ENCODE peak calls at places on chromosomes 11 and 22, in four cellular contexts. One of them, this sample, is unnamed.

GRCh38 chr22:44920183-44920582 is 89.6 kb downstream of the PHF21B start:
- DNase-seq in AG04450: no peak
- DNase-seq in brain microvascular endothelial cell: no peak
- DNase-seq in left ventricle myocardium inferior: peak; percentile 5
- DNase-seq in this sample: no peak

GRCh38 chr11:117443269-117444186 is 115.9 kb downstream of the CEP164 start:
- DNase-seq in brain microvascular endothelial cell: peak; percentile 26
- DNase-seq in AG04450: no peak
- DNase-seq in left ventricle myocardium inferior: peak; percentile 56
- DNase-seq in this sample: no peak

GRCh38 chr22:31952094-31952401 is 7.7 kb downstream of the YWHAH start:
- DNase-seq in left ventricle myocardium inferior: no peak
- DNase-seq in AG04450: no peak
- DNase-seq in brain microvascular endothelial cell: no peak
- DNase-seq in this sample: no peak

GRCh38 chr11:1129143-1129665 is 28.5 kb upstream of the MUC5AC start:
- DNase-seq in brain microvascular endothelial cell: no peak
- DNase-seq in left ventricle myocardium inferior: no peak
- DNase-seq in AG04450: no peak
- DNase-seq in this sample: no peak

GRCh38 chr22:43833286-43834240 is 21.5 kb upstream of the EFCAB6 start:
- DNase-seq in brain microvascular endothelial cell: no peak
- DNase-seq in left ventricle myocardium inferior: peak; percentile 32
- DNase-seq in AG04450: no peak
- DNase-seq in this sample: no peak

GRCh38 chr22:35872451-35872850 is 154.8 kb downstream of the APOL5 start:
- DNase-seq in brain microvascular endothelial cell: no peak
- DNase-seq in AG04450: no peak
- DNase-seq in left ventricle myocardium inferior: peak; percentile 70
- DNase-seq in this sample: no peak

GRCh38 chr22:35533365-35534029 is 7.1 kb upstream of the RASD2 start:
- DNase-seq in brain microvascular endothelial cell: no peak
- DNase-seq in AG04450: no peak
- DNase-seq in left ventricle myocardium inferior: no peak
- DNase-seq in this sample: no peak

GRCh38 chr11:20002312-20003216 is 157.7 kb downstream of the DBX1 start:
- DNase-seq in left ventricle myocardium inferior: no peak
- DNase-seq in AG04450: no peak
- DNase-seq in brain microvascular endothelial cell: no peak
- DNase-seq in this sample: peak; percentile 66

GRCh38 chr11:35815556-35816315 is 128.1 kb upstream of the LDLRAD3 start:
- DNase-seq in brain microvascular endothelial cell: no peak
- DNase-seq in left ventricle myocardium inferior: no peak
- DNase-seq in AG04450: no peak
- DNase-seq in this sample: no peak

GRCh38 chr22:34135749-34136148 is 215.5 kb upstream of the LARGE1 start:
- DNase-seq in left ventricle myocardium inferior: no peak
- DNase-seq in AG04450: no peak
- DNase-seq in brain microvascular endothelial cell: no peak
- DNase-seq in this sample: no peak

GRCh38 chr11:3192511-3193372 is 25.9 kb downstream of the MRGPRG start:
- DNase-seq in AG04450: no peak
- DNase-seq in left ventricle myocardium inferior: no peak
- DNase-seq in brain microvascular endothelial cell: no peak
- DNase-seq in this sample: no peak

GRCh38 chr11:109978895-109979294 is 114.3 kb upstream of the ZC3H12C start:
- DNase-seq in left ventricle myocardium inferior: no peak
- DNase-seq in brain microvascular endothelial cell: no peak
- DNase-seq in AG04450: no peak
- DNase-seq in this sample: no peak

GRCh38 chr11:134589155-134589554 is 177.1 kb upstream of the B3GAT1 start:
- DNase-seq in brain microvascular endothelial cell: no peak
- DNase-seq in AG04450: no peak
- DNase-seq in left ventricle myocardium inferior: no peak
- DNase-seq in this sample: no peak

GRCh38 chr11:134597452-134597851 is 185.4 kb upstream of the B3GAT1 start:
- DNase-seq in brain microvascular endothelial cell: no peak
- DNase-seq in AG04450: no peak
- DNase-seq in left ventricle myocardium inferior: no peak
- DNase-seq in this sample: no peak

GRCh38 chr11:134587345-134587744 is 175.3 kb upstream of the B3GAT1 start:
- DNase-seq in AG04450: no peak
- DNase-seq in left ventricle myocardium inferior: no peak
- DNase-seq in brain microvascular endothelial cell: no peak
- DNase-seq in this sample: no peak

GRCh38 chr11:134596404-134596803 is 184.4 kb upstream of the B3GAT1 start:
- DNase-seq in brain microvascular endothelial cell: no peak
- DNase-seq in left ventricle myocardium inferior: no peak
- DNase-seq in AG04450: no peak
- DNase-seq in this sample: no peak

DNA sequence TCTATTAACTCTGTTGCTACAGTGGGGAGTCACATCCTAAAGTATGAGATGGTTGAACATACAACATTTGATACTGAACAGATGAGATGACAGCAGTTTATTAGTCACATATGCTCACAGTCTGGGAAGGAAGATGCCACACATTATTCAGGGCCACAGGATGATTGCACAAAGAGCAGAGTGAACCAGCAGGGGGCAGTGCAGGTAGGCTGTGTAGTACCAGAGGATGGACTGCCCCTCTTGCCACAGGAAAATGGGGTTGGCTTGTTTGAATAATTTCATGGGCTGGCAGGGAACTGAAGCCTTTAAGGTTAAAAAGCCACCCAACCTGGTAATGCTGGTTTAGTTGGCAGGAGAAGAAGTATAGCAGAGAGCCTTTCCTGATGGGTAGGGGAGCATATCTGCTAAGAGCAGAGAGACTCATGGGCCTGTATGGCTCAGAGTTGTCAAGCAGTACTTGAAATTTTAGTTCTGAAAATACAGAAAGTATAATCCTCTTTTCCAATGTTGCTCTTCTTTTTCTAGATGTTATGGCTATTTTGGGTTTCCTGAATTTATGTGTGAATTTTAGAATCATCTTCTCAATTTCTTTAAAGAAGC is 180.4 kb upstream of the B3GAT1 start:
- DNase-seq in brain microvascular endothelial cell: peak; percentile 37
- DNase-seq in left ventricle myocardium inferior: no peak
- DNase-seq in AG04450: no peak
- DNase-seq in this sample: no peak
- TF ChIP-seq CTCF in brain microvascular endothelial cell: peak; percentile 16
- TF ChIP-seq CTCF in left ventricle myocardium inferior: no peak
- TF ChIP-seq CTCF in AG04450: no peak
- TF ChIP-seq CTCF in this sample: peak; percentile 56

GRCh38 chr11:120245434-120245833 is 5.5 kb downstream of the POU2F3 start:
- DNase-seq in brain microvascular endothelial cell: no peak
- DNase-seq in AG04450: no peak
- DNase-seq in left ventricle myocardium inferior: no peak
- DNase-seq in this sample: no peak

GRCh38 chr11:120244476-120244875 is 4.5 kb downstream of the POU2F3 start:
- DNase-seq in left ventricle myocardium inferior: no peak
- DNase-seq in brain microvascular endothelial cell: no peak
- DNase-seq in AG04450: no peak
- DNase-seq in this sample: no peak

GRCh38 chr11:120244966-120245365 is 5.0 kb downstream of the POU2F3 start:
- DNase-seq in left ventricle myocardium inferior: no peak
- DNase-seq in brain microvascular endothelial cell: no peak
- DNase-seq in AG04450: no peak
- DNase-seq in this sample: no peak

GRCh38 chr11:120249279-120250022 is 9.5 kb downstream of the POU2F3 start:
- DNase-seq in left ventricle myocardium inferior: no peak
- DNase-seq in AG04450: no peak
- DNase-seq in brain microvascular endothelial cell: no peak
- DNase-seq in this sample: no peak

GRCh38 chr11:120248551-120249278 is 8.8 kb downstream of the POU2F3 start:
- DNase-seq in brain microvascular endothelial cell: no peak
- DNase-seq in AG04450: no peak
- DNase-seq in left ventricle myocardium inferior: no peak
- DNase-seq in this sample: peak; percentile 71
- H3K4me3 ChIP-seq in brain microvascular endothelial cell: no peak overlapping the region
- H3K4me3 ChIP-seq in AG04450: no peak overlapping the region
- H3K4me3 ChIP-seq in left ventricle myocardium inferior: no peak overlapping the region
- H3K4me3 ChIP-seq in this sample: no peak overlapping the region

GRCh38 chr11:128891912-128892398 is 799 bp downstream of the KCNJ5 start:
- DNase-seq in brain microvascular endothelial cell: no peak
- DNase-seq in left ventricle myocardium inferior: no peak
- DNase-seq in AG04450: no peak
- DNase-seq in this sample: no peak

GRCh38 chr11:128890216-128890542 is 977 bp upstream of the KCNJ5 start:
- DNase-seq in AG04450: no peak
- DNase-seq in brain microvascular endothelial cell: no peak
- DNase-seq in left ventricle myocardium inferior: no peak
- DNase-seq in this sample: no peak

GRCh38 chr11:128891410-128891861 is 280 bp downstream of the KCNJ5 start:
- DNase-seq in brain microvascular endothelial cell: no peak
- DNase-seq in AG04450: no peak
- DNase-seq in left ventricle myocardium inferior: no peak
- DNase-seq in this sample: no peak

GRCh38 chr11:128889657-128890213 is 1.4 kb upstream of the KCNJ5 start:
- DNase-seq in left ventricle myocardium inferior: no peak
- DNase-seq in AG04450: no peak
- DNase-seq in brain microvascular endothelial cell: no peak
- DNase-seq in this sample: no peak

GRCh38 chr11:128890543-128891409 is at the start of gene KCNJ5:
- DNase-seq in AG04450: no peak
- DNase-seq in brain microvascular endothelial cell: no peak
- DNase-seq in left ventricle myocardium inferior: peak; percentile 40
- DNase-seq in this sample: no peak
- H3K27me3 ChIP-seq in AG04450: peaks cover 62% of the 10 kb centered on the region
- H3K27me3 ChIP-seq in brain microvascular endothelial cell: peaks cover 33% of the 10 kb centered on the region
- H3K27me3 ChIP-seq in left ventricle myocardium inferior: peaks cover 30% of the 10 kb centered on the region
- H3K27me3 ChIP-seq in this sample: peaks cover 23% of the 10 kb centered on the region

GRCh38 chr11:17633279-17633986 is 85.9 kb upstream of the MYOD1 start:
- DNase-seq in left ventricle myocardium inferior: no peak
- DNase-seq in AG04450: no peak
- DNase-seq in brain microvascular endothelial cell: no peak
- DNase-seq in this sample: no peak

GRCh38 chr11:17636721-17637120 is 82.7 kb upstream of the MYOD1 start:
- DNase-seq in AG04450: no peak
- DNase-seq in left ventricle myocardium inferior: no peak
- DNase-seq in brain microvascular endothelial cell: no peak
- DNase-seq in this sample: no peak

GRCh38 chr11:17634776-17635550 is 84.4 kb upstream of the MYOD1 start:
- DNase-seq in AG04450: no peak
- DNase-seq in left ventricle myocardium inferior: no peak
- DNase-seq in brain microvascular endothelial cell: no peak
- DNase-seq in this sample: no peak

GRCh38 chr11:17633987-17634775 is 85.2 kb upstream of the MYOD1 start:
- DNase-seq in brain microvascular endothelial cell: no peak
- DNase-seq in left ventricle myocardium inferior: no peak
- DNase-seq in AG04450: no peak
- DNase-seq in this sample: no peak

DNA sequence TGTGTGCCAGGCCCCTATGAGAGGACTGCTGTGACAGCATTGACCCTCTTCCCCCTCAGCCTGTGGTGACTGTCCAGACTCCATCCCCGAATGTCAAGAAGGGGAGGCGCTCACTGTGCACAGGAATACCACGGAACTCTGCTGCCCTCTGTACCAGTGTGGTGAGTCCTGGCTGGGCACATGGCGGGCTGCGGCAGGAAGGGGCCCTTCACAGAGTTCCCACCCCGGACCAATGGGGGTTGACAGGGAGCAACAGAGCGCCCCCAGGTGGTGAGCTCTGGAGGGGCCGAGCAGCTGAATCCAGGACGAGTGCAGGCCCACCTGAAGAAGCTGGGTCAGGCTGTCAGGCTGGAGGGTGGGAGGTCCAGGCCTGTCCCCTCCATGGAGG is 83.8 kb upstream of the MYOD1 start:
- DNase-seq in AG04450: no peak
- DNase-seq in left ventricle myocardium inferior: no peak
- DNase-seq in brain microvascular endothelial cell: no peak
- DNase-seq in this sample: no peak
- TF ChIP-seq CTCF in AG04450: no peak
- TF ChIP-seq CTCF in left ventricle myocardium inferior: no peak
- TF ChIP-seq CTCF in brain microvascular endothelial cell: no peak
- TF ChIP-seq CTCF in this sample: no peak

GRCh38 chr11:30015725-30016449 is 943 bp downstream of the KCNA4 start:
- DNase-seq in brain microvascular endothelial cell: no peak
- DNase-seq in left ventricle myocardium inferior: no peak
- DNase-seq in AG04450: no peak
- DNase-seq in this sample: no peak
- H3K4me3 ChIP-seq in brain microvascular endothelial cell: no peak overlapping the region
- H3K4me3 ChIP-seq in left ventricle myocardium inferior: peak overlapping the region; percentile 70
- H3K4me3 ChIP-seq in AG04450: no peak overlapping the region
- H3K4me3 ChIP-seq in this sample: no peak overlapping the region

This sample was measured in kidney epithelial cell.